ENCODE peak calls at places on chromosomes 5 and 9, in five cellular contexts. L is HT-29, W is DMS153, D is Kasumi-1, J is keratinocyte. V is an unnamed sample.

GRCh38 chr9:114888599-114888998 is 41.8 kb downstream of the TNFSF8 start:
- DNase-seq in L (no peak), W (no peak), D (no peak), J (no peak), V (no peak)

GRCh38 chr5:55577353-55578060 is 42.7 kb upstream of the PLPP1 start:
- DNase-seq in L (peak; percentile 31), W (no peak), D (no peak), J (no peak), V (no peak)

GRCh38 chr5:172453986-172454354 is 355 bp downstream of the SH3PXD2B start:
- DNase-seq in L (no peak), W (no peak), D (peak; percentile 15), J (no peak), V (no peak)

GRCh38 chr5:2387224-2388004 is 364.1 kb downstream of the IRX2 start:
- DNase-seq in L (no peak), W (no peak), D (no peak), J (no peak), V (no peak)

GRCh38 chr5:36728697-36729543 is 122.5 kb downstream of the SLC1A3 start:
- DNase-seq in L (peak; percentile 83), W (peak; percentile 43), D (peak; percentile 85), J (peak; percentile 25), V (peak; percentile 91)

GRCh38 chr9:38372685-38373619 is 19.6 kb upstream of the ALDH1B1 start:
- DNase-seq in L (no peak), W (no peak), D (no peak), J (no peak), V (no peak)

GRCh38 chr9:82363236-82363635 is 374.7 kb downstream of the SPATA31D1 start:
- DNase-seq in L (no peak), W (peak; percentile 37), D (no peak), J (no peak), V (no peak)

GRCh38 chr9:84788803-84789462 is 119.4 kb downstream of the NTRK2 start:
- DNase-seq in L (no peak), W (no peak), D (no peak), J (no peak), V (no peak)

GRCh38 chr5:75507841-75508240 is 3.6 kb downstream of the CERT1 start:
- DNase-seq in L (no peak), W (no peak), D (no peak), J (no peak), V (no peak)

GRCh38 chr9:126219717-126220116 is 106.9 kb upstream of the MVB12B start:
- DNase-seq in L (no peak), W (no peak), D (no peak), J (no peak), V (no peak)

GRCh38 chr5:124414973-124415372 is 331.5 kb downstream of the ZNF608 start:
- DNase-seq in L (no peak), W (no peak), D (no peak), J (no peak), V (no peak)

GRCh38 chr5:98563885-98564653 is 209.4 kb upstream of the RGMB start:
- DNase-seq in L (no peak), W (no peak), D (no peak), J (no peak), V (no peak)

GRCh38 chr5:50966986-50967385 is 300.5 kb downstream of the PARP8 start:
- DNase-seq in L (no peak), W (no peak), D (no peak), J (no peak), V (no peak)

GRCh38 chr9:137113385-137114159 is 961 bp downstream of the DPP7 start:
- DNase-seq in L (no peak), W (no peak), D (no peak), J (no peak), V (peak; percentile 72)

GRCh38 chr9:97737429-97737828 is 40.3 kb upstream of the XPA start:
- DNase-seq in L (peak; percentile 43), W (no peak), D (no peak), J (no peak), V (no peak)

GRCh38 chr5:181217111-181217804 is 5.8 kb upstream of the TRIM41 start:
- DNase-seq in L (peak; percentile 64), W (no peak), D (no peak), J (no peak), V (peak; percentile 88)

GRCh38 chr9:101706261-101706798 is 32.1 kb downstream of the GRIN3A start:
- DNase-seq in L (peak; percentile 55), W (peak; percentile 75), D (no peak), J (no peak), V (no peak)

GRCh38 chr9:95381243-95381642 is 63.7 kb upstream of the FANCC start:
- DNase-seq in L (no peak), W (no peak), D (no peak), J (no peak), V (no peak)

GRCh38 chr5:56479701-56480304 is 246.7 kb upstream of the ANKRD55 start:
- DNase-seq in L (no peak), W (no peak), D (no peak), J (no peak), V (peak; percentile 61)

V was measured in Karpas-422.